ENCODE peak calls at places on chromosome 13, in nine cellular contexts. One of them, this sample, is unnamed.

GRCh38 chr13:49098198-49098597 is 121.9 kb upstream of the MLNR start:
- DNase-seq in NCI-H510A treated with DMSO at 0.1 percent for 48 hours: no peak
- DNase-seq in dorsolateral prefrontal cortex: no peak
- DNase-seq in GM23248: peak; percentile 93
- DNase-seq in NCI-H2081: no peak
- DNase-seq in stromal cell of bone marrow: peak; percentile 58
- DNase-seq in neuronal stem cell: no peak
- DNase-seq in pons: peak; percentile 33
- DNase-seq in MV-4-11: no peak
- DNase-seq in this sample: no peak

GRCh38 chr13:68176486-68176885 is 946.4 kb upstream of the PCDH9 start:
- DNase-seq in NCI-H510A treated with DMSO at 0.1 percent for 48 hours: no peak
- DNase-seq in pons: peak; percentile 36
- DNase-seq in dorsolateral prefrontal cortex: no peak
- DNase-seq in NCI-H2081: no peak
- DNase-seq in GM23248: peak; percentile 1
- DNase-seq in MV-4-11: no peak
- DNase-seq in stromal cell of bone marrow: peak; percentile 38
- DNase-seq in neuronal stem cell: no peak
- DNase-seq in this sample: no peak

GRCh38 chr13:38819053-38819452 is 132.2 kb downstream of the FREM2 start:
- DNase-seq in MV-4-11: no peak
- DNase-seq in NCI-H2081: peak; percentile 74
- DNase-seq in neuronal stem cell: no peak
- DNase-seq in pons: peak; percentile 86
- DNase-seq in dorsolateral prefrontal cortex: peak; percentile 61
- DNase-seq in GM23248: no peak
- DNase-seq in NCI-H510A treated with DMSO at 0.1 percent for 48 hours: no peak
- DNase-seq in stromal cell of bone marrow: no peak
- DNase-seq in this sample: no peak

GRCh38 chr13:74039154-74039553 is 95.0 kb downstream of the KLF12 start:
- DNase-seq in stromal cell of bone marrow: no peak
- DNase-seq in NCI-H510A treated with DMSO at 0.1 percent for 48 hours: no peak
- DNase-seq in NCI-H2081: no peak
- DNase-seq in dorsolateral prefrontal cortex: no peak
- DNase-seq in GM23248: no peak
- DNase-seq in neuronal stem cell: no peak
- DNase-seq in MV-4-11: no peak
- DNase-seq in pons: no peak
- DNase-seq in this sample: no peak

GRCh38 chr13:110590577-110590976 is 24.8 kb upstream of the NAXD start:
- DNase-seq in stromal cell of bone marrow: no peak
- DNase-seq in pons: no peak
- DNase-seq in neuronal stem cell: no peak
- DNase-seq in NCI-H2081: no peak
- DNase-seq in dorsolateral prefrontal cortex: no peak
- DNase-seq in NCI-H510A treated with DMSO at 0.1 percent for 48 hours: no peak
- DNase-seq in MV-4-11: no peak
- DNase-seq in GM23248: no peak
- DNase-seq in this sample: no peak

GRCh38 chr13:30486230-30487074 is 20.7 kb upstream of the HMGB1 start:
- DNase-seq in NCI-H2081: no peak
- DNase-seq in GM23248: no peak
- DNase-seq in NCI-H510A treated with DMSO at 0.1 percent for 48 hours: peak; percentile 15
- DNase-seq in neuronal stem cell: no peak
- DNase-seq in dorsolateral prefrontal cortex: no peak
- DNase-seq in MV-4-11: no peak
- DNase-seq in pons: peak; percentile 5
- DNase-seq in stromal cell of bone marrow: no peak
- DNase-seq in this sample: no peak

GRCh38 chr13:35923347-35923746 is 207.8 kb downstream of the DCLK1 start:
- DNase-seq in NCI-H2081: no peak
- DNase-seq in dorsolateral prefrontal cortex: no peak
- DNase-seq in NCI-H510A treated with DMSO at 0.1 percent for 48 hours: no peak
- DNase-seq in MV-4-11: no peak
- DNase-seq in GM23248: peak; percentile 84
- DNase-seq in neuronal stem cell: no peak
- DNase-seq in stromal cell of bone marrow: no peak
- DNase-seq in pons: no peak
- DNase-seq in this sample: no peak

GRCh38 chr13:99895428-99895998 is 76.1 kb downstream of the ZIC5 start:
- DNase-seq in NCI-H2081: no peak
- DNase-seq in NCI-H510A treated with DMSO at 0.1 percent for 48 hours: no peak
- DNase-seq in dorsolateral prefrontal cortex: no peak
- DNase-seq in neuronal stem cell: no peak
- DNase-seq in MV-4-11: no peak
- DNase-seq in GM23248: peak; percentile 9
- DNase-seq in stromal cell of bone marrow: no peak
- DNase-seq in pons: no peak
- DNase-seq in this sample: no peak

GRCh38 chr13:110561335-110562033 is at the start of gene RAB20:
- DNase-seq in pons: peak; percentile 51
- DNase-seq in MV-4-11: peak; percentile 78
- DNase-seq in NCI-H510A treated with DMSO at 0.1 percent for 48 hours: peak; percentile 61
- DNase-seq in stromal cell of bone marrow: peak; percentile 68
- DNase-seq in GM23248: peak; percentile 82
- DNase-seq in neuronal stem cell: peak; percentile 56
- DNase-seq in dorsolateral prefrontal cortex: no peak
- DNase-seq in NCI-H2081: peak; percentile 47
- DNase-seq in this sample: peak; percentile 57

GRCh38 chr13:24199016-24199415 is 38.5 kb downstream of the SPATA13 start:
- DNase-seq in NCI-H2081: no peak
- DNase-seq in pons: no peak
- DNase-seq in dorsolateral prefrontal cortex: no peak
- DNase-seq in MV-4-11: no peak
- DNase-seq in NCI-H510A treated with DMSO at 0.1 percent for 48 hours: no peak
- DNase-seq in neuronal stem cell: no peak
- DNase-seq in GM23248: peak; percentile 77
- DNase-seq in stromal cell of bone marrow: no peak
- DNase-seq in this sample: no peak

GRCh38 chr13:99269627-99270252 is 11.6 kb upstream of the GPR18 start:
- DNase-seq in neuronal stem cell: no peak
- DNase-seq in NCI-H510A treated with DMSO at 0.1 percent for 48 hours: peak; percentile 21
- DNase-seq in NCI-H2081: peak; percentile 9
- DNase-seq in dorsolateral prefrontal cortex: no peak
- DNase-seq in GM23248: peak; percentile 84
- DNase-seq in pons: peak; percentile 83
- DNase-seq in MV-4-11: peak; percentile 71
- DNase-seq in stromal cell of bone marrow: peak; percentile 53
- DNase-seq in this sample: no peak

GRCh38 chr13:33970746-33971145 is 152.8 kb downstream of the RFC3 start:
- DNase-seq in NCI-H2081: no peak
- DNase-seq in MV-4-11: no peak
- DNase-seq in NCI-H510A treated with DMSO at 0.1 percent for 48 hours: no peak
- DNase-seq in dorsolateral prefrontal cortex: no peak
- DNase-seq in stromal cell of bone marrow: no peak
- DNase-seq in neuronal stem cell: no peak
- DNase-seq in GM23248: no peak
- DNase-seq in pons: no peak
- DNase-seq in this sample: no peak

GRCh38 chr13:78020861-78021260 is 102.2 kb upstream of the EDNRB start:
- DNase-seq in stromal cell of bone marrow: no peak
- DNase-seq in neuronal stem cell: peak; percentile 80
- DNase-seq in GM23248: no peak
- DNase-seq in NCI-H2081: no peak
- DNase-seq in dorsolateral prefrontal cortex: no peak
- DNase-seq in NCI-H510A treated with DMSO at 0.1 percent for 48 hours: no peak
- DNase-seq in pons: no peak
- DNase-seq in MV-4-11: no peak
- DNase-seq in this sample: no peak

GRCh38 chr13:74243637-74244526 is 109.7 kb upstream of the KLF12 start:
- DNase-seq in MV-4-11: no peak
- DNase-seq in GM23248: peak; percentile 89
- DNase-seq in neuronal stem cell: no peak
- DNase-seq in stromal cell of bone marrow: peak; percentile 71
- DNase-seq in NCI-H510A treated with DMSO at 0.1 percent for 48 hours: no peak
- DNase-seq in pons: no peak
- DNase-seq in NCI-H2081: no peak
- DNase-seq in dorsolateral prefrontal cortex: no peak
- DNase-seq in this sample: no peak

GRCh38 chr13:106847049-106847448 is 279.1 kb upstream of the ARGLU1 start:
- DNase-seq in GM23248: no peak
- DNase-seq in stromal cell of bone marrow: no peak
- DNase-seq in pons: no peak
- DNase-seq in MV-4-11: no peak
- DNase-seq in NCI-H2081: no peak
- DNase-seq in neuronal stem cell: no peak
- DNase-seq in NCI-H510A treated with DMSO at 0.1 percent for 48 hours: no peak
- DNase-seq in dorsolateral prefrontal cortex: no peak
- DNase-seq in this sample: no peak

GRCh38 chr13:45541806-45542205 is 73.7 kb downstream of the ERICH6B start:
- DNase-seq in neuronal stem cell: no peak
- DNase-seq in NCI-H2081: no peak
- DNase-seq in NCI-H510A treated with DMSO at 0.1 percent for 48 hours: no peak
- DNase-seq in GM23248: no peak
- DNase-seq in MV-4-11: no peak
- DNase-seq in stromal cell of bone marrow: no peak
- DNase-seq in pons: no peak
- DNase-seq in dorsolateral prefrontal cortex: no peak
- DNase-seq in this sample: no peak

GRCh38 chr13:109196896-109197295 is 567.5 kb downstream of the MYO16 start:
- DNase-seq in NCI-H510A treated with DMSO at 0.1 percent for 48 hours: no peak
- DNase-seq in MV-4-11: no peak
- DNase-seq in neuronal stem cell: peak; percentile 26
- DNase-seq in GM23248: peak; percentile 4
- DNase-seq in pons: no peak
- DNase-seq in stromal cell of bone marrow: no peak
- DNase-seq in dorsolateral prefrontal cortex: no peak
- DNase-seq in NCI-H2081: no peak
- DNase-seq in this sample: no peak

GRCh38 chr13:24875566-24875965 is 111.6 kb downstream of the RNF17 start:
- DNase-seq in dorsolateral prefrontal cortex: no peak
- DNase-seq in NCI-H510A treated with DMSO at 0.1 percent for 48 hours: no peak
- DNase-seq in NCI-H2081: no peak
- DNase-seq in GM23248: no peak
- DNase-seq in neuronal stem cell: no peak
- DNase-seq in pons: no peak
- DNase-seq in MV-4-11: peak; percentile 13
- DNase-seq in stromal cell of bone marrow: no peak
- DNase-seq in this sample: no peak

GRCh38 chr13:27264181-27264580 is 6.4 kb upstream of the RASL11A start:
- DNase-seq in stromal cell of bone marrow: peak; percentile 79
- DNase-seq in neuronal stem cell: no peak
- DNase-seq in GM23248: peak; percentile 90
- DNase-seq in dorsolateral prefrontal cortex: no peak
- DNase-seq in pons: peak; percentile 57
- DNase-seq in MV-4-11: peak; percentile 12
- DNase-seq in NCI-H510A treated with DMSO at 0.1 percent for 48 hours: no peak
- DNase-seq in NCI-H2081: peak; percentile 30
- DNase-seq in this sample: no peak

GRCh38 chr13:78197231-78197630 is 278.6 kb upstream of the EDNRB start:
- DNase-seq in pons: no peak
- DNase-seq in MV-4-11: no peak
- DNase-seq in stromal cell of bone marrow: no peak
- DNase-seq in NCI-H2081: no peak
- DNase-seq in GM23248: peak; percentile 57
- DNase-seq in NCI-H510A treated with DMSO at 0.1 percent for 48 hours: no peak
- DNase-seq in dorsolateral prefrontal cortex: no peak
- DNase-seq in neuronal stem cell: no peak
- DNase-seq in this sample: no peak

GRCh38 chr13:50414640-50415039 is 399.4 kb downstream of the KCNRG start:
- DNase-seq in dorsolateral prefrontal cortex: no peak
- DNase-seq in neuronal stem cell: no peak
- DNase-seq in NCI-H2081: no peak
- DNase-seq in pons: no peak
- DNase-seq in GM23248: no peak
- DNase-seq in NCI-H510A treated with DMSO at 0.1 percent for 48 hours: no peak
- DNase-seq in MV-4-11: no peak
- DNase-seq in stromal cell of bone marrow: no peak
- DNase-seq in this sample: no peak

GRCh38 chr13:111584101-111584500 is 263.7 kb downstream of the TEX29 start:
- DNase-seq in NCI-H2081: peak; percentile 28
- DNase-seq in neuronal stem cell: no peak
- DNase-seq in NCI-H510A treated with DMSO at 0.1 percent for 48 hours: no peak
- DNase-seq in MV-4-11: no peak
- DNase-seq in stromal cell of bone marrow: no peak
- DNase-seq in dorsolateral prefrontal cortex: no peak
- DNase-seq in GM23248: no peak
- DNase-seq in pons: no peak
- DNase-seq in this sample: no peak

GRCh38 chr13:106302011-106302410 is 233.5 kb downstream of the EFNB2 start:
- DNase-seq in NCI-H510A treated with DMSO at 0.1 percent for 48 hours: no peak
- DNase-seq in GM23248: no peak
- DNase-seq in MV-4-11: no peak
- DNase-seq in pons: no peak
- DNase-seq in dorsolateral prefrontal cortex: no peak
- DNase-seq in stromal cell of bone marrow: no peak
- DNase-seq in NCI-H2081: no peak
- DNase-seq in neuronal stem cell: no peak
- DNase-seq in this sample: no peak

GRCh38 chr13:114067886-114068722 is 64.3 kb downstream of the RASA3 start:
- DNase-seq in pons: peak; percentile 37
- DNase-seq in NCI-H2081: no peak
- DNase-seq in MV-4-11: peak; percentile 51
- DNase-seq in stromal cell of bone marrow: no peak
- DNase-seq in neuronal stem cell: no peak
- DNase-seq in NCI-H510A treated with DMSO at 0.1 percent for 48 hours: no peak
- DNase-seq in GM23248: no peak
- DNase-seq in dorsolateral prefrontal cortex: no peak
- DNase-seq in this sample: peak; percentile 46

GRCh38 chr13:84574851-84575250 is 692.6 kb upstream of the SLITRK1 start:
- DNase-seq in stromal cell of bone marrow: peak; percentile 14
- DNase-seq in MV-4-11: no peak
- DNase-seq in NCI-H510A treated with DMSO at 0.1 percent for 48 hours: peak; percentile 18
- DNase-seq in NCI-H2081: no peak
- DNase-seq in dorsolateral prefrontal cortex: no peak
- DNase-seq in neuronal stem cell: no peak
- DNase-seq in GM23248: peak; percentile 39
- DNase-seq in pons: peak; percentile 16
- DNase-seq in this sample: no peak

GRCh38 chr13:94419304-94419943 is 60.1 kb downstream of the DCT start:
- DNase-seq in MV-4-11: peak; percentile 87
- DNase-seq in neuronal stem cell: no peak
- DNase-seq in GM23248: peak; percentile 87
- DNase-seq in NCI-H2081: no peak
- DNase-seq in dorsolateral prefrontal cortex: no peak
- DNase-seq in pons: no peak
- DNase-seq in stromal cell of bone marrow: peak; percentile 71
- DNase-seq in NCI-H510A treated with DMSO at 0.1 percent for 48 hours: no peak
- DNase-seq in this sample: no peak

GRCh38 chr13:47897411-47898050 is 103.5 kb downstream of the SUCLA2 start:
- DNase-seq in GM23248: peak; percentile 67
- DNase-seq in pons: no peak
- DNase-seq in neuronal stem cell: no peak
- DNase-seq in dorsolateral prefrontal cortex: no peak
- DNase-seq in NCI-H510A treated with DMSO at 0.1 percent for 48 hours: no peak
- DNase-seq in MV-4-11: no peak
- DNase-seq in stromal cell of bone marrow: no peak
- DNase-seq in NCI-H2081: no peak
- DNase-seq in this sample: no peak

GRCh38 chr13:46354143-46355087 is 32.6 kb downstream of the RUBCNL start:
- DNase-seq in stromal cell of bone marrow: peak; percentile 96
- DNase-seq in GM23248: peak; percentile 97
- DNase-seq in dorsolateral prefrontal cortex: no peak
- DNase-seq in pons: no peak
- DNase-seq in NCI-H2081: no peak
- DNase-seq in neuronal stem cell: no peak
- DNase-seq in NCI-H510A treated with DMSO at 0.1 percent for 48 hours: no peak
- DNase-seq in MV-4-11: peak; percentile 97
- DNase-seq in this sample: no peak

GRCh38 chr13:51266642-51267041 is 44.4 kb downstream of the FAM124A start:
- DNase-seq in GM23248: no peak
- DNase-seq in neuronal stem cell: no peak
- DNase-seq in dorsolateral prefrontal cortex: no peak
- DNase-seq in pons: peak; percentile 87
- DNase-seq in NCI-H2081: no peak
- DNase-seq in NCI-H510A treated with DMSO at 0.1 percent for 48 hours: no peak
- DNase-seq in stromal cell of bone marrow: no peak
- DNase-seq in MV-4-11: no peak
- DNase-seq in this sample: no peak

GRCh38 chr13:85825454-85825853 is 26.2 kb upstream of the SLITRK6 start:
- DNase-seq in pons: no peak
- DNase-seq in NCI-H510A treated with DMSO at 0.1 percent for 48 hours: no peak
- DNase-seq in NCI-H2081: no peak
- DNase-seq in stromal cell of bone marrow: no peak
- DNase-seq in GM23248: no peak
- DNase-seq in MV-4-11: no peak
- DNase-seq in dorsolateral prefrontal cortex: no peak
- DNase-seq in neuronal stem cell: no peak
- DNase-seq in this sample: no peak